ENCODE peak calls at places on chromosomes 16 and 17, in four cellular contexts. U, R, C and Q are unnamed samples.

GRCh38 chr17:42891539-42892152 is 9.0 kb upstream of the G6PC1 start:
- DNase-seq in U (no peak), R (no peak), C (peak; percentile 56), Q (no peak)

GRCh38 chr16:63876096-63876495 is 1245.8 kb downstream of the CDH11 start:
- DNase-seq in U (no peak), R (no peak), C (no peak), Q (no peak)

GRCh38 chr16:20409398-20410152 is at the start of gene ACSM5:
- DNase-seq in U (no peak), R (no peak), C (no peak), Q (no peak)

GRCh38 chr17:7560172-7561027 is 1.3 kb upstream of the SENP3 start:
- DNase-seq in U (peak; percentile 78), R (no peak), C (peak; percentile 90), Q (peak; percentile 67)

GRCh38 chr17:64387545-64388171 is 3.0 kb downstream of the PECAM1 start:
- DNase-seq in U (no peak), R (no peak), C (no peak), Q (no peak)

GRCh38 chr17:22671110-22671509 is 978.8 kb downstream of the KCNJ18 start:
- DNase-seq in U (no peak), R (no peak), C (no peak), Q (no peak)

GRCh38 chr17:76199466-76199865 is 40.8 kb downstream of the RNF157 start:
- DNase-seq in U (no peak), R (no peak), C (no peak), Q (no peak)

GRCh38 chr17:49618112-49618611 is 42.5 kb downstream of the NXPH3 start:
- DNase-seq in U (no peak), R (no peak), C (no peak), Q (no peak)

GRCh38 chr16:54568897-54569807 is 282.6 kb upstream of the IRX3 start:
- DNase-seq in U (no peak), R (no peak), C (no peak), Q (no peak)

GRCh38 chr16:84496991-84497390 is 7.5 kb downstream of the MEAK7 start:
- DNase-seq in U (no peak), R (no peak), C (no peak), Q (no peak)

GRCh38 chr16:10862432-10862831 is 14.6 kb upstream of the CIITA start:
- DNase-seq in U (peak; percentile 27), R (no peak), C (no peak), Q (no peak)

GRCh38 chr16:15460601-15461000 is 26.2 kb downstream of the BMERB1 start:
- DNase-seq in U (no peak), R (no peak), C (no peak), Q (no peak)

GRCh38 chr16:68358951-68359350 is 48.1 kb downstream of the PRMT7 start:
- DNase-seq in U (no peak), R (no peak), C (no peak), Q (no peak)

GRCh38 chr17:42347198-42347597 is 41.0 kb downstream of the STAT3 start:
- DNase-seq in U (peak; percentile 37), R (no peak), C (no peak), Q (peak; percentile 27)

GRCh38 chr17:35795007-35795870 is at the start of gene MMP28:
- DNase-seq in U (peak; percentile 52), R (no peak), C (peak; percentile 81), Q (peak; percentile 86)

GRCh38 chr17:78999056-78999768 is 10.4 kb downstream of the CANT1 start:
- DNase-seq in U (no peak), R (no peak), C (no peak), Q (peak; percentile 54)

GRCh38 chr16:85129846-85130706 is 17.8 kb upstream of the CIBAR2 start:
- DNase-seq in U (no peak), R (no peak), C (no peak), Q (no peak)

GRCh38 chr17:71032746-71033273 is 863.5 kb downstream of the KCNJ2 start:
- DNase-seq in U (no peak), R (no peak), C (peak; percentile 76), Q (no peak)

GRCh38 chr16:54286067-54286329 is 589 bp downstream of the IRX3 start:
- DNase-seq in U (no peak), R (no peak), C (no peak), Q (no peak)

GRCh38 chr16:30924086-30924714 is 828 bp downstream of the FBXL19 start:
- DNase-seq in U (no peak), R (no peak), C (peak; percentile 60), Q (peak; percentile 67)

GRCh38 chr17:77216435-77216980 is 75.7 kb downstream of the SEC14L1 start:
- DNase-seq in U (no peak), R (no peak), C (no peak), Q (no peak)

GRCh38 chr16:6008656-6009055 is 911.1 kb upstream of the EEF2KMT start:
- DNase-seq in U (no peak), R (no peak), C (no peak), Q (no peak)

GRCh38 chr17:74369221-74369620 is 1.9 kb downstream of the GPR142 start:
- DNase-seq in U (no peak), R (no peak), C (no peak), Q (no peak)

GRCh38 chr17:27256225-27257030 is 37.5 kb upstream of the WSB1 start:
- DNase-seq in U (peak; percentile 84), R (no peak), C (no peak), Q (no peak)

GRCh38 chr16:18833707-18834505 is 32.6 kb upstream of the ARL6IP1 start:
- DNase-seq in U (no peak), R (no peak), C (no peak), Q (no peak)
- H3K4me3 ChIP-seq in U (no peak overlapping the region), R (no peak overlapping the region), C (no peak overlapping the region), Q (no peak overlapping the region)

GRCh38 chr16:66537236-66537635 is 12.7 kb downstream of the TK2 start:
- DNase-seq in U (no peak), R (no peak), C (no peak), Q (no peak)

GRCh38 chr16:66538910-66539309 is 11.0 kb downstream of the TK2 start:
- DNase-seq in U (no peak), R (no peak), C (no peak), Q (no peak)

GRCh38 chr16:66529475-66529874 is 20.4 kb downstream of the TK2 start:
- DNase-seq in U (no peak), R (no peak), C (no peak), Q (no peak)

GRCh38 chr16:66536525-66536924 is 13.4 kb downstream of the TK2 start:
- DNase-seq in U (no peak), R (no peak), C (no peak), Q (no peak)

GRCh38 chr16:66534376-66534799 is 15.5 kb downstream of the TK2 start:
- DNase-seq in U (no peak), R (no peak), C (no peak), Q (no peak)
- TF ChIP-seq USF2 in U (no peak), R (no peak), C (no peak), Q (no peak)

GRCh38 chr17:4635823-4636375 is 5.6 kb downstream of the ALOX15 start:
- DNase-seq in U (no peak), R (peak; percentile 64), C (no peak), Q (no peak)
- H3K4me3 ChIP-seq in U (no peak overlapping the region), R (no peak overlapping the region), C (no peak overlapping the region), Q (no peak overlapping the region)

DNA sequence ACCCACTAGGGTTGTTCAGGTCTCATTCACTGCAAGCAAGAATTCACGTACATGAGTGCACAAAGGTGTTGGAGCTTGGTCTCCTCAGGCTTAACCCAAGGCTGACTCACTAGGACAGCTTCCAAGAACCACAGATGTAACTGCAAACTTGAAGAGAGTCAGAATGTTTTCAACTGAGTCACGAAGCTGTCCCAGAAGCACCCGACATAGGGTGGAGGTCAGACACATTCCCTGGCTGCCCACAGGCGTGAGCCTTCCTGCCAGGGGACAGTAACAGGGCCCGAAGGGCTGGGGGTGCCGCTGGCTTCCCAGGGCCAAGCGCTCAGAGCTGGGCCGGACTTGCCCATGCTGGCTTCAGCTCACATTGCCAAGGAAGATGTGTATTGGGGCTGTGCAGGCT is 14.1 kb downstream of the CMTM3 start:
- DNase-seq in U (peak; percentile 26), R (no peak), C (no peak), Q (no peak)
- TF ChIP-seq USF2 in U (no peak), R (no peak), C (no peak), Q (no peak)

DNA sequence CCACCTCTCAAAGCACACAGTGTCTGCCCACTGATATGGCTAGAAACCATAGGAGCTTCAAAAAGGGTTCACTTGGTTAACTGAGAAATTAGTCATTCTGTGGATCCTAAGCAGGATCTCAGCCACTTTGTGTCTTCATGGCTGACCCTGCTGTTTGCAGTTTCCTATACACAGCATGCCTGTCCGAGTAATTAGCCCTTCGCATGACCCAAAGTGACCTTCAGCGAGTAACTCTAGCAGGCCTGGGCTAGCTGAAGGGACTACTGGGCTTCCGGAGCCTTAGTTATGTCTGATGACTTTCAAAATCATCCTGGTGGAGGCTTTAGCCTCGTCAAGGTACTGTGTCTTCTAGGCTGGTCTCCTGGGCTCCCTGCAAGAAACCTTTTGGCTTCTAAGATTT is 28.9 kb upstream of the FBXW10B start:
- DNase-seq in U (no peak), R (no peak), C (no peak), Q (no peak)
- H3K4me3 ChIP-seq in U (peak overlapping the region; percentile 66), R (no peak overlapping the region), C (no peak overlapping the region), Q (no peak overlapping the region)

GRCh38 chr16:51849715-51850114 is 697.2 kb downstream of the TOX3 start:
- DNase-seq in U (no peak), R (no peak), C (no peak), Q (no peak)
- TF ChIP-seq USF2 in U (no peak), R (no peak), C (no peak), Q (no peak)

DNA sequence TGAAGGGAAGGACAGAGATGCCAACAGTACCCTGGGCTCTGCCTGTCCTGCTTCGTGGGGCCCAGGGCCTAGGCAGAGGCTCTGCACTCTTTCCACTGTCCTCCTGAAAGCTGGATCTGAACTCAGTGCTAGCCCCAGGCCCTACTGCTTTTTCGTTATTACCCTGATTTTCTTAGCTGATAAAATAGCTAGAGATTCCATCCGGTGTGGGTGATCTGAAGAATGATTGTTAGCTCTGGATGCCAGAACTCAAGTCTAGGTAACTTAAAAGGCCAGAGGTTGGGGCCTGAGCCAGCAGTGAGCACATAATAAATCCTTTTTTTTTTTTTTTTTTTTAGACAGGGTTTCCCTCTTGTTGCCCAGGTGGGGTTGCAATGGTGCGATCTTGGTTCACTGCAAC is 1.8 kb upstream of the MYBBP1A start:
- DNase-seq in U (no peak), R (no peak), C (no peak), Q (no peak)
- H3K4me3 ChIP-seq in U (no peak overlapping the region), R (no peak overlapping the region), C (no peak overlapping the region), Q (no peak overlapping the region)

DNA sequence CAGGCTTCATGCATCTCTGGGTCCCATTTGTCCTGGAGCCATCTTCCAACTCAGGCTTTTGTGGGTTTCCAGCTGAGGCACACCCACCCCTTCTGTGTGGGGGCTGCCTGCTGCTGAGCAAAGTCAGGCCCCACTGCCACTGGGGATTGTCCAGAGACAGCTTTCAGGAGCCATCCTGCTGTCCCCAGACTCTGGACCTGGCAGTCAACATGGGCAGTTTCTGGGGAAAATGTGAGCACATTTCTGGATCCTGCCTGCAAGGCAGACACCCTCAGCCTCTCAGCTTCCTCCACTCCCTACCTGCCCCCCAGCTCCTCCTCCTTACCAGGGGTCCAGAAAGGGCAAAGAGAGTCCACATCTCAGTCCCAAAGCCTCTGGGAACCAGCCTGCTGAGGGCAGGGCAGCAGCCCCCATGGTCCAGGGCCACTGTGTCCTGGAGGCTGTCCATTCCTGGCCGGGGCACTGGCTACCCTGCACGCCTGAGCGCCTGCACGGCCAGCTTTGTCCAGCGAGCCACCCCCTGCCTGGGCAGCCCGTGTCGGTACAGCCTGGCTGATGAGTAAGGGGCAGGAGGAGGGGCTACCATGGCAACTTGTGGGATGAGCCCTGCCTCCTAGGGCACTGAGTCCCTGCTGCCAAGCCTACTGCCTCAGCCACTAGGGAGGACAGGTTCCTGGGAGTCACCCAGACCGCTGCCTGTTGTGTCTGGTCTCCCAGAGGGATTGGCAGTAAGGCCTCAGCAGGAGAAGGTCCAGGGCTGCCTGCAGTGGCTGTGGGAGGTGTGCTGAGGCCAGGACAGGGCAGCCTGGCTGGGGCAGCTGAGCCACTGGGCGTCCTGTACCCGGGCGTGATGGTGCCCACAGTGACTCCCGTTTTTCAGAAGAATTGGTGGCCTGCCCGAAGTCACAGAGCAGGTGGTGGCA is at the start of gene SLC47A2:
- DNase-seq in U (no peak), R (no peak), C (peak; percentile 38), Q (peak; percentile 64)
- TF ChIP-seq USF2 in U (no peak), R (no peak), C (no peak), Q (no peak)